ENCODE peak calls at places on chromosomes 12 and 14, in eight cellular contexts. D is ovary, O is AG10803, S is astrocyte of the spinal cord, F is GM10248, J is heart right ventricle, Q is HFFc6, E is stomach. C is an unnamed sample.

GRCh38 chr12:56158926-56159461 is 835 bp downstream of the MYL6 start:
- DNase-seq in F (peak; percentile 38), E (peak; percentile 82), J (peak; percentile 86), Q (peak; percentile 64), S (peak; percentile 70), O (peak; percentile 78), D (peak; percentile 57), C (peak; percentile 92)

GRCh38 chr12:12881495-12881894 is 9.9 kb upstream of the GPRC5A start:
- DNase-seq in F (no peak), O (peak; percentile 56), S (peak; percentile 65), J (no peak), Q (peak; percentile 37), E (no peak), D (no peak), C (peak; percentile 71)

GRCh38 chr12:26052652-26053051 is 72.2 kb downstream of the BHLHE41 start:
- DNase-seq in F (no peak), O (no peak), D (no peak), J (no peak), S (no peak), Q (no peak), E (no peak), C (no peak)

GRCh38 chr12:8154526-8154925 is 2.3 kb upstream of the ZNF705A start:
- DNase-seq in S (no peak), J (no peak), E (no peak), O (no peak), Q (no peak), D (no peak), F (no peak), C (no peak)

GRCh38 chr12:75727577-75727976 is 216.2 kb upstream of the KRR1 start:
- DNase-seq in Q (no peak), S (no peak), F (no peak), D (no peak), O (no peak), J (no peak), E (no peak), C (no peak)

GRCh38 chr14:70698288-70698687 is 56.6 kb downstream of the TTC9 start:
- DNase-seq in D (no peak), E (peak; percentile 74), F (no peak), S (peak; percentile 32), J (no peak), Q (peak; percentile 49), O (peak; percentile 35), C (peak; percentile 60)

GRCh38 chr12:80837342-80837978 is 100.3 kb downstream of the LIN7A start:
- DNase-seq in Q (peak; percentile 71), S (peak; percentile 65), J (peak; percentile 38), O (peak; percentile 74), E (no peak), F (no peak), D (no peak), C (no peak)

GRCh38 chr12:50483488-50483887 is 21.3 kb upstream of the DIP2B start:
- DNase-seq in F (no peak), Q (no peak), J (no peak), E (no peak), O (no peak), S (no peak), D (no peak), C (no peak)

GRCh38 chr12:96401061-96401871 is 1.0 kb upstream of the CDK17 start:
- DNase-seq in F (peak; percentile 62), O (peak; percentile 84), D (no peak), E (no peak), S (peak; percentile 91), Q (peak; percentile 85), J (peak; percentile 23), C (peak; percentile 39)

GRCh38 chr14:61463664-61464063 is 142.3 kb downstream of the PRKCH start:
- DNase-seq in F (no peak), S (no peak), E (no peak), J (no peak), D (no peak), Q (no peak), O (no peak), C (no peak)

GRCh38 chr14:99437706-99438105 is 43.0 kb downstream of the SETD3 start:
- DNase-seq in Q (no peak), D (no peak), S (no peak), E (no peak), J (no peak), F (no peak), O (no peak), C (no peak)

GRCh38 chr12:46959484-46959883 is 119.9 kb upstream of the PCED1B start:
- DNase-seq in O (peak; percentile 89), D (no peak), Q (peak; percentile 97), F (no peak), E (no peak), S (peak; percentile 75), J (no peak), C (no peak)

GRCh38 chr14:63933701-63934100 is 80.9 kb downstream of the SYNE2 start:
- DNase-seq in O (no peak), E (no peak), J (no peak), S (no peak), D (no peak), Q (no peak), F (no peak), C (no peak)

GRCh38 chr12:50928392-50928791 is 24.0 kb upstream of the HIGD1C start:
- DNase-seq in Q (no peak), J (no peak), S (no peak), O (no peak), E (no peak), D (no peak), F (no peak), C (no peak)

GRCh38 chr14:40213701-40214100 is 781.5 kb upstream of the FBXO33 start:
- DNase-seq in E (no peak), S (no peak), O (no peak), Q (no peak), D (no peak), J (no peak), F (no peak), C (no peak)

GRCh38 chr14:92121207-92121669 is 268 bp downstream of the NDUFB1 start:
- DNase-seq in S (peak; percentile 53), F (peak; percentile 59), J (peak; percentile 72), Q (peak; percentile 6), D (no peak), E (peak; percentile 39), O (peak; percentile 38), C (no peak)

GRCh38 chr12:104733717-104734175 is 224.3 kb downstream of the SLC41A2 start:
- DNase-seq in E (no peak), J (no peak), O (no peak), F (peak; percentile 52), D (no peak), Q (no peak), S (no peak), C (no peak)

GRCh38 chr12:20757-21156 is 45.8 kb upstream of the IQSEC3 start:
- DNase-seq in E (no peak), Q (no peak), F (peak; percentile 21), J (no peak), O (no peak), D (no peak), S (no peak), C (no peak)

GRCh38 chr12:132161046-132161781 is 17.0 kb downstream of the NOC4L start:
- DNase-seq in E (no peak), O (peak; percentile 21), F (no peak), S (peak; percentile 29), D (no peak), Q (no peak), J (no peak), C (no peak)

GRCh38 chr12:115042341-115042740 is 358.4 kb upstream of the TBX3 start:
- DNase-seq in D (no peak), J (no peak), Q (no peak), F (no peak), S (peak; percentile 7), E (no peak), O (no peak), C (no peak)

DNA sequence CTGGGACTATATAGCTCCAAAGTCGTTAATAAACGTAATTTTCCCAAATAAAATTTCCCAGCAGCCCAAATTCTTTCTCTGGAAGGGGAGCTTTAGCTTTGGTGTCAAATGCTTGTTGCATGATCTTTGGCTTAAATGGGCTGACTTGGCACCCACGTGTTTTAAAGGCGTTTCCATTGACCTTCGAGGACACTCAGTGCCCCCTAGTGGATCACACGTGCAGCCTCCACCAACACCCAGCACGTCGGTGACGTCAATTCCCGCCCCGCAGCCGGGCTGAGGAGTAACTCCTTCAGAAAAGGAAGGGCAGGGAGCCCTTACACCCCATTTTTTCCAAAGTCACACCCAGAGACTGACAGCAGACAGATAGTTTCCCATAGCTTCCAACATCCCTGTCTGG is 707.8 kb downstream of the AACS start:
- DNase-seq in E (no peak), F (peak; percentile 28), O (no peak), S (no peak), Q (no peak), D (no peak), J (no peak), C (no peak)
- TF ChIP-seq CTCF in E (no peak), F (peak; percentile 17), O (no peak), S (no peak), Q (peak; percentile 31), D (no peak), J (no peak), C (no peak)

DNA sequence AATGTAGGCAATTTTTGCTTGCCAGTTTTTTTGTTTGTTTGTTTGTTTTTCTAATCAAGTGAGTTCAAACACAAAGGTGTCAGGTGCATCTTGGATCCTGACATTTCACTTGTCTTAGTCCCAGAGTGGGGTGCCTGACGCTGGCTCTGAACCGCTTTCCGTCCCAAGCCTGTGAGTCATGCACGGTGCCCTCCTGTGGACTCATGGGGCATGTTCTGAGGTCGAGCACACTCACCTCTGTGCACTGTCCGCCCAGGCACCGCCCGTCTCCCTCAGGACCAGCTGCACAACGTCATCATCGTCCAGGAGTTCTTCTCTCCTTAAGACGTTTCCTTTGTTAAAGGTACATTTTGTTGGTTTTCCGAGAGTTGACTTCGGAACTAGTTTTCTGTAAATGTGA is 98.2 kb downstream of the GLT1D1 start:
- DNase-seq in Q (no peak), E (no peak), D (no peak), J (no peak), F (no peak), S (no peak), O (no peak), C (no peak)
- TF ChIP-seq CTCF in Q (no peak), E (no peak), D (no peak), J (no peak), F (no peak), S (no peak), O (no peak), C (no peak)

GRCh38 chr14:22644305-22644635 is at the start of gene OR6J1:
- DNase-seq in S (no peak), F (no peak), O (no peak), J (no peak), E (no peak), D (no peak), Q (no peak), C (no peak)
- TF ChIP-seq CTCF in S (no peak), F (no peak), O (no peak), J (no peak), E (no peak), D (no peak), Q (no peak), C (no peak)

GRCh38 chr14:52781629-52782028 is 9.8 kb downstream of the GNPNAT1 start:
- DNase-seq in O (no peak), F (no peak), Q (no peak), J (no peak), D (no peak), E (no peak), S (no peak), C (no peak)

GRCh38 chr14:52778702-52779101 is 12.7 kb downstream of the GNPNAT1 start:
- DNase-seq in F (no peak), Q (no peak), O (no peak), S (no peak), D (no peak), E (no peak), J (no peak), C (no peak)

GRCh38 chr14:52780893-52781292 is 10.5 kb downstream of the GNPNAT1 start:
- DNase-seq in S (no peak), Q (no peak), F (no peak), E (no peak), J (no peak), O (no peak), D (no peak), C (no peak)

GRCh38 chr14:52776816-52777215 is 14.6 kb downstream of the GNPNAT1 start:
- DNase-seq in S (no peak), J (no peak), Q (no peak), F (no peak), O (no peak), E (no peak), D (no peak), C (no peak)
- TF ChIP-seq CTCF in S (no peak), J (no peak), Q (no peak), F (no peak), O (no peak), E (no peak), D (no peak), C (no peak)

C was measured in colonic mucosa.